ENCODE peak calls at places on chromosomes 5 and 9, in six cellular contexts. N is CD8-positive, alpha-beta memory T cell; S is naive thymus-derived CD4-positive, alpha-beta T cell; H is ELR; J is nucleus accumbens; W is aorta. T is an unnamed sample.

GRCh38 chr9:131094622-131095021 is 1.7 kb upstream of the AIF1L start:
- DNase-seq in N (no peak), S (no peak), H (peak), J (no peak), W (no peak), T (no peak)

GRCh38 chr9:8261737-8262136 is 462.2 kb upstream of the DMAC1 start:
- DNase-seq in N (no peak), S (no peak), H (no peak), J (no peak), W (no peak), T (no peak)

GRCh38 chr5:141636413-141637265 is at the start of the genes HDAC3 and RELL2:
- DNase-seq in N (peak), S (peak), H (peak), J (peak), W (peak), T (peak)

GRCh38 chr5:16461026-16461425 is 4.6 kb downstream of the ZNF622 start:
- DNase-seq in N (no peak), S (no peak), H (peak), J (no peak), W (no peak), T (no peak)

GRCh38 chr5:55535199-55535905 is 588 bp upstream of the PLPP1 start:
- DNase-seq in N (no peak), S (peak), H (no peak), J (no peak), W (no peak), T (no peak)

GRCh38 chr5:112084149-112084548 is 327.2 kb upstream of the NREP start:
- DNase-seq in N (no peak), S (no peak), H (no peak), J (no peak), W (no peak), T (no peak)

GRCh38 chr5:3217114-3217513 is 378.5 kb upstream of the IRX1 start:
- DNase-seq in N (no peak), S (no peak), H (no peak), J (no peak), W (no peak), T (no peak)

GRCh38 chr5:16564468-16564867 is 52.3 kb downstream of the RETREG1 start:
- DNase-seq in N (no peak), S (no peak), H (no peak), J (no peak), W (no peak), T (no peak)

GRCh38 chr5:151772029-151772867 is 494 bp downstream of the G3BP1 start:
- DNase-seq in N (peak), S (peak), H (peak), J (peak), W (peak), T (peak)

GRCh38 chr5:84091400-84091799 is 293.3 kb downstream of the EDIL3 start:
- DNase-seq in N (no peak), S (no peak), H (no peak), J (no peak), W (no peak), T (no peak)

GRCh38 chr9:29865764-29866313 is 2292.6 kb upstream of the C9orf72 start:
- DNase-seq in N (no peak), S (no peak), H (no peak), J (no peak), W (no peak), T (no peak)

GRCh38 chr9:27634879-27635278 is 61.6 kb upstream of the C9orf72 start:
- DNase-seq in N (no peak), S (no peak), H (no peak), J (no peak), W (no peak), T (no peak)

GRCh38 chr5:113489299-113489698 is 1.0 kb upstream of the MCC start:
- DNase-seq in N (no peak), S (peak), H (peak), J (no peak), W (no peak), T (no peak)

GRCh38 chr5:1656271-1656975 is 132.7 kb upstream of the LPCAT1 start:
- DNase-seq in N (no peak), S (no peak), H (no peak), J (no peak), W (no peak), T (no peak)

GRCh38 chr5:16160706-16161105 is 18.9 kb downstream of the MARCHF11 start:
- DNase-seq in N (no peak), S (no peak), H (peak), J (peak), W (no peak), T (no peak)

GRCh38 chr9:127805620-127806019 is 2.9 kb downstream of the FPGS start:
- DNase-seq in N (no peak), S (no peak), H (peak), J (no peak), W (no peak), T (no peak)

GRCh38 chr5:131324311-131324710 is 60.5 kb downstream of the CDC42SE2 start:
- DNase-seq in N (no peak), S (no peak), H (no peak), J (peak), W (no peak), T (no peak)